ENCODE peak calls at places on chromosomes 2 and 18, in nine cellular contexts. One of them, this sample, is unnamed.

GRCh38 chr18:68676913-68677312 is 38.0 kb downstream of the TMX3 start:
- DNase-seq in dermis blood vessel endothelial cell: no peak
- DNase-seq in substantia nigra: no peak
- DNase-seq in fibroblast of mammary gland: peak; percentile 27
- DNase-seq in H7: no peak
- DNase-seq in NCI-H345: no peak
- DNase-seq in tibial artery: no peak
- DNase-seq in GM12865: peak; percentile 33
- DNase-seq in AG08396: no peak
- DNase-seq in this sample: peak; percentile 8

GRCh38 chr2:186697536-186697935 is 3.7 kb downstream of the FAM171B start:
- DNase-seq in dermis blood vessel endothelial cell: no peak
- DNase-seq in substantia nigra: no peak
- DNase-seq in fibroblast of mammary gland: peak; percentile 52
- DNase-seq in H7: no peak
- DNase-seq in NCI-H345: no peak
- DNase-seq in tibial artery: no peak
- DNase-seq in GM12865: no peak
- DNase-seq in AG08396: peak; percentile 16
- DNase-seq in this sample: no peak

GRCh38 chr18:75211002-75211621 is 515 bp downstream of the TSHZ1 start:
- DNase-seq in dermis blood vessel endothelial cell: peak; percentile 31
- DNase-seq in substantia nigra: peak; percentile 57
- DNase-seq in fibroblast of mammary gland: no peak
- DNase-seq in H7: peak; percentile 81
- DNase-seq in NCI-H345: peak; percentile 38
- DNase-seq in tibial artery: no peak
- DNase-seq in GM12865: peak; percentile 42
- DNase-seq in AG08396: peak; percentile 65
- DNase-seq in this sample: peak; percentile 56

GRCh38 chr18:78865056-78865598 is 114.5 kb upstream of the SALL3 start:
- DNase-seq in dermis blood vessel endothelial cell: no peak
- DNase-seq in substantia nigra: no peak
- DNase-seq in fibroblast of mammary gland: no peak
- DNase-seq in H7: no peak
- DNase-seq in NCI-H345: no peak
- DNase-seq in tibial artery: no peak
- DNase-seq in GM12865: no peak
- DNase-seq in AG08396: no peak
- DNase-seq in this sample: no peak

GRCh38 chr2:161238559-161239415 is 69.4 kb upstream of the PSMD14 start:
- DNase-seq in dermis blood vessel endothelial cell: peak; percentile 65
- DNase-seq in substantia nigra: peak; percentile 75
- DNase-seq in fibroblast of mammary gland: peak; percentile 33
- DNase-seq in H7: peak; percentile 90
- DNase-seq in NCI-H345: peak; percentile 77
- DNase-seq in tibial artery: peak; percentile 74
- DNase-seq in GM12865: peak; percentile 73
- DNase-seq in AG08396: peak; percentile 59
- DNase-seq in this sample: peak; percentile 41

GRCh38 chr2:12434609-12435008 is 282.1 kb upstream of the TRIB2 start:
- DNase-seq in dermis blood vessel endothelial cell: no peak
- DNase-seq in substantia nigra: no peak
- DNase-seq in fibroblast of mammary gland: no peak
- DNase-seq in H7: no peak
- DNase-seq in NCI-H345: no peak
- DNase-seq in tibial artery: no peak
- DNase-seq in GM12865: no peak
- DNase-seq in AG08396: no peak
- DNase-seq in this sample: no peak

GRCh38 chr2:3596891-3597290 is 2.0 kb downstream of the COLEC11 start:
- DNase-seq in dermis blood vessel endothelial cell: no peak
- DNase-seq in substantia nigra: no peak
- DNase-seq in fibroblast of mammary gland: no peak
- DNase-seq in H7: no peak
- DNase-seq in NCI-H345: no peak
- DNase-seq in tibial artery: no peak
- DNase-seq in GM12865: no peak
- DNase-seq in AG08396: no peak
- DNase-seq in this sample: no peak

GRCh38 chr2:61537590-61538178 is 472 bp downstream of the XPO1 start:
- DNase-seq in dermis blood vessel endothelial cell: no peak
- DNase-seq in substantia nigra: no peak
- DNase-seq in fibroblast of mammary gland: no peak
- DNase-seq in H7: no peak
- DNase-seq in NCI-H345: no peak
- DNase-seq in tibial artery: no peak
- DNase-seq in GM12865: no peak
- DNase-seq in AG08396: no peak
- DNase-seq in this sample: no peak

GRCh38 chr2:203360833-203361430 is 32.7 kb downstream of the ABI2 start:
- DNase-seq in dermis blood vessel endothelial cell: no peak
- DNase-seq in substantia nigra: no peak
- DNase-seq in fibroblast of mammary gland: peak; percentile 12
- DNase-seq in H7: no peak
- DNase-seq in NCI-H345: no peak
- DNase-seq in tibial artery: no peak
- DNase-seq in GM12865: peak; percentile 21
- DNase-seq in AG08396: no peak
- DNase-seq in this sample: peak; percentile 4

GRCh38 chr2:227783404-227784138 is 30.1 kb upstream of the CCL20 start:
- DNase-seq in dermis blood vessel endothelial cell: no peak
- DNase-seq in substantia nigra: no peak
- DNase-seq in fibroblast of mammary gland: no peak
- DNase-seq in H7: no peak
- DNase-seq in NCI-H345: no peak
- DNase-seq in tibial artery: no peak
- DNase-seq in GM12865: peak; percentile 87
- DNase-seq in AG08396: no peak
- DNase-seq in this sample: no peak

GRCh38 chr2:85536479-85536878 is 2.5 kb upstream of the MAT2A start:
- DNase-seq in dermis blood vessel endothelial cell: peak; percentile 40
- DNase-seq in substantia nigra: no peak
- DNase-seq in fibroblast of mammary gland: peak; percentile 86
- DNase-seq in H7: no peak
- DNase-seq in NCI-H345: no peak
- DNase-seq in tibial artery: no peak
- DNase-seq in GM12865: no peak
- DNase-seq in AG08396: peak; percentile 63
- DNase-seq in this sample: no peak

GRCh38 chr2:143525536-143525935 is 396.3 kb downstream of the ARHGAP15 start:
- DNase-seq in dermis blood vessel endothelial cell: no peak
- DNase-seq in substantia nigra: no peak
- DNase-seq in fibroblast of mammary gland: no peak
- DNase-seq in H7: no peak
- DNase-seq in NCI-H345: no peak
- DNase-seq in tibial artery: no peak
- DNase-seq in GM12865: no peak
- DNase-seq in AG08396: no peak
- DNase-seq in this sample: no peak

GRCh38 chr2:172348555-172349288 is 78.7 kb upstream of the ITGA6 start:
- DNase-seq in dermis blood vessel endothelial cell: no peak
- DNase-seq in substantia nigra: no peak
- DNase-seq in fibroblast of mammary gland: no peak
- DNase-seq in H7: no peak
- DNase-seq in NCI-H345: no peak
- DNase-seq in tibial artery: no peak
- DNase-seq in GM12865: no peak
- DNase-seq in AG08396: no peak
- DNase-seq in this sample: no peak

This sample was measured in NAMALWA.